ENCODE peak calls at places on chromosomes 4 and X, in four cellular contexts. I is IMR-90, Q is K562, V is keratinocyte. C is an unnamed sample.

GRCh38 chrX:134717698-134718328 is 59.5 kb upstream of the PLAC1 start:
- DNase-seq in I (peak; percentile 68), Q (no peak), V (no peak), C (no peak)

GRCh38 chr4:136928957-136929411 is 603.3 kb downstream of the PCDH18 start:
- DNase-seq in Q (no peak), V (no peak), I (no peak), C (no peak)

GRCh38 chrX:128800138-128800537 is 723.2 kb downstream of the SMARCA1 start:
- DNase-seq in I (no peak), V (no peak), Q (no peak), C (no peak)

GRCh38 chr4:139628184-139629012 is 37.2 kb upstream of the MGST2 start:
- DNase-seq in I (no peak), V (no peak), Q (no peak), C (no peak)

GRCh38 chr4:6355052-6355451 is 85.4 kb downstream of the WFS1 start:
- DNase-seq in I (no peak), Q (peak; percentile 36), V (no peak), C (peak; percentile 36)

GRCh38 chr4:71045256-71045655 is 51.8 kb downstream of the DCK start:
- DNase-seq in I (no peak), V (no peak), Q (no peak), C (no peak)

GRCh38 chr4:45442466-45442865 is 681.4 kb downstream of the GABRG1 start:
- DNase-seq in V (no peak), Q (no peak), I (no peak), C (no peak)

GRCh38 chrX:103158317-103158621 is 56.6 kb upstream of the BEX4 start:
- DNase-seq in Q (no peak), V (no peak), I (no peak), C (no peak)

GRCh38 chr4:189547537-189547936 is 393.1 kb upstream of the FRG1 start:
- DNase-seq in Q (no peak), V (no peak), I (no peak), C (no peak)

GRCh38 chrX:100447563-100448397 is 37.7 kb upstream of the PCDH19 start:
- DNase-seq in I (peak; percentile 1), Q (peak; percentile 62), V (no peak), C (peak; percentile 59)

GRCh38 chr4:88009871-88010270 is 2.4 kb downstream of the PKD2 start:
- DNase-seq in V (no peak), I (no peak), Q (no peak), C (peak; percentile 4)

GRCh38 chr4:48742412-48742811 is 37.7 kb downstream of the FRYL start:
- DNase-seq in I (peak; percentile 27), Q (no peak), V (no peak), C (peak; percentile 43)

GRCh38 chr4:135368826-135369225 is 1167.2 kb upstream of the PABPC4L start:
- DNase-seq in V (no peak), Q (no peak), I (peak; percentile 14), C (no peak)

GRCh38 chr4:135372131-135372530 is 1170.5 kb upstream of the PABPC4L start:
- DNase-seq in I (no peak), V (no peak), Q (no peak), C (no peak)

GRCh38 chr4:135371137-135371536 is 1169.5 kb upstream of the PABPC4L start:
- DNase-seq in Q (no peak), I (no peak), V (no peak), C (no peak)
- TF ChIP-seq CTCF in Q (no peak), I (no peak), V (no peak), C (peak; percentile 18)

GRCh38 chr4:109967798-109968520 is 55.3 kb downstream of the EGF start:
- DNase-seq in Q (no peak), V (peak; percentile 48), I (peak; percentile 67), C (no peak)

GRCh38 chr4:109972786-109973528 is 60.3 kb downstream of the EGF start:
- DNase-seq in I (no peak), Q (no peak), V (no peak), C (no peak)

GRCh38 chr4:109969087-109969486 is 56.4 kb downstream of the EGF start:
- DNase-seq in V (no peak), Q (no peak), I (no peak), C (no peak)

GRCh38 chr4:109966891-109967481 is 54.3 kb downstream of the EGF start:
- DNase-seq in I (no peak), Q (no peak), V (no peak), C (no peak)

GRCh38 chr4:109969909-109970308 is 57.2 kb downstream of the EGF start:
- DNase-seq in V (no peak), Q (no peak), I (no peak), C (peak; percentile 75)
- H3K9me1 ChIP-seq in V (no peaks in the 10 kb centered on the region), Q (no peaks in the 10 kb centered on the region), I (no peaks in the 10 kb centered on the region), C (no peaks in the 10 kb centered on the region)

DNA sequence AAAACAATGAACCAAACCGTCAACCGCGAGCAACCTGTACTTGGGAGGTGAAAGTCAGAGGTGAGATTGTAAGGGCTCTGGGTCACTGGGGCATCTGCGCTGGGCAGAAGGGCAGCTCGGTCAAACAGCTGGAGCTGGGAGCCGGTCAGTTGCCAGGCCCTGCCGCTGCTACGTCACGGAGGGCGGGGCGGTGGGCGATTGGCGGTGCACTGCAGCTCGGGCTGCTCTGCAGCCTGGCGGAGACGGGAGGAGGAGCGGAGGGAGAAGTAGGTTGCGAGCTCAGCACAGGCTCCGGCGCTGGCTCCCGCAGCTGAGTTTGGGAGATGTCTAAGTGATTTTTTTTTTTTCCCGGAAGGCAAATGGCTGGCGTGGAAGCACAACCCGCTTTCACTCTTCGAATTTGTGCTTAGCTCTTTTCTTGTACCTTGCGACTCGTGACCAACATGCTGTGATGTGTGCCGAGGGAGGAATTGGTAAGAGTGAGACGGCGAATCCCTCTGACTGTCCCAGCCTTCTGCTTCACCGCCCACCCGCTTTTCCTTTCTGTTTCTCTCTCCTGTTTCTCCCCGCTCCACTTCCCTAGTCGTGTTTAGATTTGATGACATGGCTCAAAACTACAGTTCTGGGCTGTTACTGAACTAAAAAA is at the start of gene ATP10D:
- DNase-seq in I (peak; percentile 93), V (no peak), Q (peak; percentile 47), C (peak; percentile 95)
- TF ChIP-seq CTCF in I (peak; percentile 23), V (peak; percentile 16), Q (peak; percentile 26), C (no peak)

GRCh38 chr4:7928711-7929505 is 10.8 kb downstream of the AFAP1 start:
- DNase-seq in Q (no peak), V (no peak), I (no peak), C (no peak)
- H3K9me1 ChIP-seq in Q (no peaks in the 10 kb centered on the region), V (no peaks in the 10 kb centered on the region), I (peaks cover 29% of the 10 kb centered on the region), C (no peaks in the 10 kb centered on the region)

DNA sequence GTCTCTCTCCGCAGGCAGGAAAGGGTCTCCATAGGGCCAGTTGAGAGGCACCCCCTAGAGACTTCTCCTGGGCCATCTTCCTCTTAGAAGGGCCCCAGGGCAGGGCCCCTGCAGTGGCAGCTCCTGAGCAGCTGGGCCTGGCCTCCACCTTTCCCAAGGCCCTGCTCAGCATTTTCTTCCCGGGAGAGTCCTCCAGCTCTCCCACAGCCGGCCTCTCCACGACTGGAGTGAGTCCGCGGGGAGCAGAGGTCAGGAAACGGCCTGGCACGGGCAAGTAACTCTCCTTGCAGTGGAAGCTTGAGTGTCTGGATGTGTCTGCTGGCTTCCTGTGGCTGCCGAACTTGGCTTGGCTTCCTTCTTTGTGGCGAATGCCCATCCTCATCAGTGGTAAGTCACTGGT is 1.6 kb upstream of the LOC101059915 start:
- DNase-seq in Q (no peak), V (no peak), I (no peak), C (no peak)
- TF ChIP-seq CTCF in Q (no peak), V (no peak), I (no peak), C (no peak)

DNA sequence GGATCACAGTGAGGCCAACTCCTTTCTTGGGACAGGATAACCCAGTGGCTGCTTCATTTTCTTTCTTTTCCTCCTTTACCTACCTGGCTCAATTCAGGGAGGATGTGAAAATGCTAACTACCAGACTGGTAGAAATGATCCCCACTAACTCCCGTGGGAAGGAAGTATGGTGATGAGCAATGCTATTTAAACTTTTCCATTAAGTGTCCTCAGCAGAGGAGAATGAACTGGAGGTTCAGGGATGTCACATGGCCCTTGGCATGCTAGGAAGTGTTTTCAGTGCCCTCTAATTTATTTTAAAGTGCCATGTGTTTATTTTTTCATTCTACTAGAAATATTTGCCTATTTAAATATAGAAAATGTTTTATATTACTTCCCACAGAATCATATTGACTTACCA is 363.9 kb downstream of the PPP3CA start:
- DNase-seq in I (no peak), Q (no peak), V (no peak), C (no peak)
- H3K9me1 ChIP-seq in I (no peaks in the 10 kb centered on the region), Q (no peaks in the 10 kb centered on the region), V (no peaks in the 10 kb centered on the region), C (no peaks in the 10 kb centered on the region)

C was measured in endothelial cell of umbilical vein.